ENCODE peak calls at places on chromosomes 5 and 9, in seven cellular contexts. S, F, E, Q, W, P and Y are unnamed samples.
A peak's percentile ranks its signal among the peaks of the same experiment; 100 is the strongest.

GRCh38 chr5:172353271-172353807 is 69.8 kb upstream of the UBTD2 start:
- DNase-seq in S (no peak), F (no peak), E (no peak), Q (no peak), W (no peak), P (no peak), Y (no peak)

GRCh38 chr5:98121036-98121936 is 652.2 kb upstream of the RGMB start:
- DNase-seq in S (no peak), F (no peak), E (no peak), Q (no peak), W (no peak), P (no peak), Y (no peak)

GRCh38 chr5:133613743-133614142 is 1.4 kb upstream of the FSTL4 start:
- DNase-seq in S (no peak), F (no peak), E (no peak), Q (no peak), W (no peak), P (no peak), Y (no peak)

GRCh38 chr5:124583469-124584350 is 162.7 kb downstream of the ZNF608 start:
- DNase-seq in S (peak; percentile 56), F (no peak), E (peak; percentile 86), Q (peak; percentile 34), W (peak; percentile 86), P (peak; percentile 14), Y (peak; percentile 72)

GRCh38 chr9:93633492-93634221 is 57.3 kb downstream of the PHF2 start:
- DNase-seq in S (no peak), F (no peak), E (no peak), Q (no peak), W (no peak), P (no peak), Y (no peak)

GRCh38 chr9:101083451-101083850 is 54.9 kb downstream of the PLPPR1 start:
- DNase-seq in S (no peak), F (no peak), E (no peak), Q (no peak), W (no peak), P (no peak), Y (no peak)

GRCh38 chr5:179344301-179345178 is 721 bp downstream of the ADAMTS2 start:
- DNase-seq in S (no peak), F (no peak), E (peak; percentile 31), Q (no peak), W (no peak), P (no peak), Y (no peak)

GRCh38 chr5:151095341-151096000 is 14.6 kb upstream of the TNIP1 start:
- DNase-seq in S (no peak), F (peak; percentile 60), E (peak; percentile 33), Q (no peak), W (no peak), P (peak; percentile 91), Y (no peak)

GRCh38 chr5:126188804-126189203 is 234.4 kb upstream of the GRAMD2B start:
- DNase-seq in S (no peak), F (no peak), E (peak; percentile 24), Q (no peak), W (no peak), P (no peak), Y (no peak)

GRCh38 chr5:13809921-13810320 is 134.6 kb downstream of the DNAH5 start:
- DNase-seq in S (no peak), F (no peak), E (no peak), Q (no peak), W (no peak), P (no peak), Y (no peak)

GRCh38 chr5:57915536-57915935 is 432.9 kb upstream of the ACTBL2 start:
- DNase-seq in S (no peak), F (no peak), E (no peak), Q (no peak), W (no peak), P (no peak), Y (no peak)

GRCh38 chr5:13276143-13276542 is 668.3 kb downstream of the DNAH5 start:
- DNase-seq in S (no peak), F (no peak), E (no peak), Q (no peak), W (no peak), P (no peak), Y (no peak)

GRCh38 chr9:69376651-69377050 is 51.6 kb downstream of the ENTREP1 start:
- DNase-seq in S (no peak), F (peak; percentile 33), E (peak; percentile 92), Q (no peak), W (peak; percentile 88), P (no peak), Y (no peak)

GRCh38 chr5:10334830-10335229 is 18.7 kb upstream of the MARCHF6 start:
- DNase-seq in S (no peak), F (no peak), E (no peak), Q (no peak), W (no peak), P (no peak), Y (no peak)

GRCh38 chr5:68656936-68657857 is 436.6 kb upstream of the SLC30A5 start:
- DNase-seq in S (no peak), F (no peak), E (peak; percentile 77), Q (no peak), W (no peak), P (no peak), Y (no peak)

GRCh38 chr9:7858166-7858565 is 58.6 kb upstream of the DMAC1 start:
- DNase-seq in S (no peak), F (no peak), E (no peak), Q (no peak), W (no peak), P (no peak), Y (no peak)

GRCh38 chr9:94928271-94928670 is 201.8 kb downstream of the AOPEP start:
- DNase-seq in S (no peak), F (no peak), E (no peak), Q (no peak), W (no peak), P (no peak), Y (no peak)

GRCh38 chr5:90709323-90710148 is 150.9 kb downstream of the ADGRV1 start:
- DNase-seq in S (peak; percentile 46), F (peak; percentile 30), E (peak; percentile 47), Q (peak; percentile 6), W (peak; percentile 45), P (peak; percentile 21), Y (peak; percentile 35)

GRCh38 chr5:644971-645370 is 32.8 kb downstream of the CEP72 start:
- DNase-seq in S (no peak), F (no peak), E (no peak), Q (no peak), W (no peak), P (no peak), Y (no peak)

GRCh38 chr9:131406567-131407436 is 12.9 kb downstream of the PRRC2B start:
- DNase-seq in S (no peak), F (no peak), E (no peak), Q (no peak), W (no peak), P (no peak), Y (no peak)

GRCh38 chr9:107615325-107615724 is 125.8 kb upstream of the KLF4 start:
- DNase-seq in S (no peak), F (no peak), E (peak; percentile 76), Q (no peak), W (no peak), P (no peak), Y (no peak)

DNA sequence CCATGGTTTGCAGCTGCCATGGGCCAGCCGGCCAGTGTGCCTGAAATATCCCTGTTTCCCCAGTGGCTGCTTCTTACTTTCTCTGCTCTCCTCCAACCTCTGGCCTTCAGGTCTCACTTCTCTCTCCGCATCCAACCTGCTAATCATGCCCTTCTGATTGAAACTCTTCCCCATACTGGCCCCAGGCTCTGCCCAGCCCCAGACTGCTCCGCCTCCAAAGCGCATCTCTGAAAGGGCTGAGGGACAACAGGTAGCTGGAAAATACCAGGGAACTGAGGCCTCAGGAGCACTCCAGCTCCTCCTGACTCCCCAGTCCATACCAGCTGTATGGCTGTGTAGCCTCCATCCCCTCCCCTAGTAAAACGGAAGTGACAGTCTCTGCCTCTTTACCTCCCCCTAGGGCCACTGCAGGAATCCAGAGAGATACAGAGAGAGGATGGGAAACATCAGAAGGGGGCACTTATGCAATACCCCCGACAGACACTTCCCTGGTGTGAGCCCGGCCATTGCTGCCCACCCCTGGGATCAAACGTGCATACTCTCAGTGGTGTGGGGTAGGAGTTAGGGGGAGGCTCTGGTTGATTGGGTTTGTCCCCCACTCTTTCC is 34.2 kb downstream of the PAX5 start:
- DNase-seq in S (no peak), F (no peak), E (no peak), Q (peak; percentile 73), W (no peak), P (no peak), Y (peak; percentile 48)
- TF ChIP-seq CTCF in S (no peak), F (no peak), E (no peak), Q (peak; percentile 76), W (no peak), P (no peak), Y (peak; percentile 47)

GRCh38 chr9:2181794-2182193 is 166.6 kb downstream of the SMARCA2 start:
- DNase-seq in S (no peak), F (peak; percentile 32), E (peak; percentile 44), Q (peak; percentile 24), W (no peak), P (peak; percentile 17), Y (no peak)
- TF ChIP-seq CTCF in S (peak; percentile 44), F (peak; percentile 14), E (peak; percentile 62), Q (peak; percentile 85), W (peak; percentile 74), P (peak; percentile 28), Y (peak; percentile 14)

GRCh38 chr9:117092582-117092981 is 322.3 kb downstream of the ASTN2 start:
- DNase-seq in S (peak; percentile 16), F (no peak), E (peak; percentile 28), Q (no peak), W (no peak), P (no peak), Y (no peak)

GRCh38 chr9:117096138-117096537 is 318.7 kb downstream of the ASTN2 start:
- DNase-seq in S (no peak), F (no peak), E (no peak), Q (no peak), W (no peak), P (no peak), Y (no peak)

GRCh38 chr9:117095116-117095515 is 319.7 kb downstream of the ASTN2 start:
- DNase-seq in S (no peak), F (no peak), E (peak; percentile 14), Q (no peak), W (no peak), P (no peak), Y (no peak)

GRCh38 chr9:117091529-117091928 is 323.3 kb downstream of the ASTN2 start:
- DNase-seq in S (no peak), F (no peak), E (no peak), Q (no peak), W (no peak), P (no peak), Y (no peak)

GRCh38 chr9:117094493-117094892 is 320.4 kb downstream of the ASTN2 start:
- DNase-seq in S (no peak), F (no peak), E (peak; percentile 22), Q (no peak), W (no peak), P (no peak), Y (no peak)
- TF ChIP-seq CTCF in S (no peak), F (no peak), E (no peak), Q (no peak), W (no peak), P (no peak), Y (no peak)

GRCh38 chr5:94009161-94009560 is 267.8 kb upstream of the POU5F2 start:
- DNase-seq in S (no peak), F (no peak), E (no peak), Q (no peak), W (no peak), P (no peak), Y (no peak)

DNA sequence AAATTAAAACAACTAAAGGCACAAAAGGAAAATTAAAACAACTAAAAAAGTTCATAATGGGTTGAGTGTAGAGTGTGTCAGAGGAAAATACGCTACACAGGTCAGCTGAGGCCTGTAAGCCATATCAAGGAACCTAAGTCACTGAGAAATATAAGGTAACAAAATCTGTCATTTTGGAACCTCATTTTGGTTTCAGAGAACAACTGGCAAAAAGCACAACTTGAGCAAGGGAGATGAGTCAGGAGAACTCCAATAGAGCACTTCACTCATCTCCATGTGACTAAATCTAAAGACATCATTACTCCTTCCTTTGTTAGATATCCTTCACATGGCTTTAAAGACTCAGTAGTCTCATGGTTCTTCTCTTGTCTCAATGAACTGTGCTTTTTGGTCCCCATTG is 269.4 kb upstream of the POU5F2 start:
- DNase-seq in S (no peak), F (no peak), E (peak; percentile 58), Q (no peak), W (no peak), P (no peak), Y (no peak)
- TF ChIP-seq CTCF in S (no peak), F (no peak), E (no peak), Q (no peak), W (no peak), P (no peak), Y (no peak)